ENCODE peak calls at places on chromosomes 7 and 10, in six cellular contexts. Y is endothelial cell of umbilical vein, K is GM23248, A is HCT116, E is GM12878, Q is GM23338. D is an unnamed sample.
A peak's percentile ranks its signal among the peaks of the same experiment; 100 is the strongest.

GRCh38 chr7:71694678-71695077 is 562.7 kb downstream of the GALNT17 start:
- DNase-seq in K (no peak), Y (no peak), E (no peak), Q (no peak), A (no peak), D (no peak)

GRCh38 chr7:81161459-81162075 is 242.7 kb upstream of the SEMA3C start:
- DNase-seq in Q (no peak), Y (no peak), A (peak; percentile 75), E (no peak), K (peak; percentile 95), D (peak; percentile 99)

GRCh38 chr10:100043796-100044195 is 34.0 kb upstream of the DNMBP start:
- DNase-seq in Q (no peak), K (peak; percentile 54), A (no peak), E (no peak), Y (peak; percentile 75), D (no peak)

GRCh38 chr10:84588426-84588825 is 260.0 kb downstream of the CCSER2 start:
- DNase-seq in E (no peak), K (no peak), Q (no peak), Y (no peak), A (no peak), D (no peak)

GRCh38 chr7:122304604-122304975 is at the start of gene FEZF1:
- DNase-seq in Y (no peak), Q (peak; percentile 81), A (peak; percentile 53), K (peak; percentile 19), E (no peak), D (no peak)

GRCh38 chr7:94696981-94697670 is 41.2 kb upstream of the SGCE start:
- DNase-seq in Q (no peak), K (peak; percentile 96), A (peak; percentile 61), Y (peak; percentile 90), E (no peak), D (peak; percentile 92)

GRCh38 chr10:108852211-108852610 is 1071.1 kb downstream of the XPNPEP1 start:
- DNase-seq in K (no peak), Y (no peak), A (no peak), E (peak; percentile 57), Q (no peak), D (no peak)

GRCh38 chr7:79434867-79435266 is 18.6 kb downstream of the MAGI2 start:
- DNase-seq in A (no peak), K (no peak), Y (peak; percentile 43), Q (no peak), E (no peak), D (no peak)

GRCh38 chr7:139105037-139105382 is 4.5 kb downstream of the ZC3HAV1 start:
- DNase-seq in Y (no peak), A (no peak), Q (no peak), E (no peak), K (no peak), D (no peak)

GRCh38 chr10:81600185-81600584 is 274.8 kb upstream of the NRG3 start:
- DNase-seq in A (no peak), K (peak; percentile 39), Y (peak; percentile 14), Q (no peak), E (no peak), D (peak; percentile 23)

GRCh38 chr10:88931548-88931947 is 21.0 kb downstream of the ACTA2 start:
- DNase-seq in Y (no peak), E (no peak), Q (no peak), K (no peak), A (no peak), D (peak; percentile 16)

GRCh38 chr10:77165445-77166316 is 471.9 kb downstream of the KCNMA1 start:
- DNase-seq in Q (peak; percentile 89), Y (peak; percentile 77), A (peak; percentile 51), K (peak; percentile 77), E (peak; percentile 24), D (peak; percentile 39)

GRCh38 chr10:48241301-48241700 is 33.2 kb downstream of the FRMPD2 start:
- DNase-seq in Y (no peak), E (no peak), Q (no peak), K (no peak), A (no peak), D (no peak)

GRCh38 chr7:132575336-132575986 is 809 bp downstream of the PLXNA4 start:
- DNase-seq in A (no peak), Y (peak; percentile 71), K (peak; percentile 73), E (no peak), Q (peak; percentile 68), D (peak; percentile 67)

GRCh38 chr7:125358551-125359167 is 429.0 kb upstream of the POT1 start:
- DNase-seq in A (no peak), Y (peak; percentile 10), Q (no peak), K (no peak), E (no peak), D (no peak)

GRCh38 chr10:68095176-68095575 is 14.1 kb upstream of the MYPN start:
- DNase-seq in K (peak; percentile 81), Y (no peak), A (no peak), Q (no peak), E (no peak), D (peak; percentile 85)

GRCh38 chr10:17075975-17076374 is 53.6 kb downstream of the CUBN start:
- DNase-seq in Q (no peak), Y (no peak), K (peak; percentile 51), A (no peak), E (no peak), D (no peak)

GRCh38 chr7:91397099-91397498 is 132.9 kb downstream of the FZD1 start:
- DNase-seq in Y (no peak), E (no peak), A (no peak), K (no peak), Q (no peak), D (peak; percentile 59)

GRCh38 chr7:64871761-64872160 is 31.3 kb upstream of the ZNF273 start:
- DNase-seq in Y (no peak), A (no peak), K (no peak), Q (no peak), E (no peak), D (no peak)

GRCh38 chr7:20790273-20790842 is 3.7 kb upstream of the SP8 start:
- DNase-seq in Y (peak; percentile 22), K (no peak), Q (no peak), A (no peak), E (no peak), D (no peak)
- TF ChIP-seq EZH2 in Y (no peak), K (no peak), Q (peak; percentile 59), A (no peak), E (no peak), D (no peak)

GRCh38 chr10:101236376-101237079 is 7.3 kb upstream of the LBX1 start:
- DNase-seq in K (peak; percentile 73), A (no peak), Q (peak; percentile 81), Y (no peak), E (no peak), D (no peak)

GRCh38 chr10:101238732-101239105 is 9.5 kb upstream of the LBX1 start:
- DNase-seq in A (peak; percentile 18), K (peak; percentile 17), Y (no peak), Q (peak; percentile 63), E (no peak), D (no peak)

GRCh38 chr10:101237908-101238731 is 8.9 kb upstream of the LBX1 start:
- DNase-seq in A (no peak), K (no peak), E (no peak), Q (no peak), Y (no peak), D (no peak)

GRCh38 chr10:101235766-101236165 is 6.5 kb upstream of the LBX1 start:
- DNase-seq in Q (peak; percentile 77), E (no peak), K (no peak), Y (no peak), A (no peak), D (no peak)

DNA sequence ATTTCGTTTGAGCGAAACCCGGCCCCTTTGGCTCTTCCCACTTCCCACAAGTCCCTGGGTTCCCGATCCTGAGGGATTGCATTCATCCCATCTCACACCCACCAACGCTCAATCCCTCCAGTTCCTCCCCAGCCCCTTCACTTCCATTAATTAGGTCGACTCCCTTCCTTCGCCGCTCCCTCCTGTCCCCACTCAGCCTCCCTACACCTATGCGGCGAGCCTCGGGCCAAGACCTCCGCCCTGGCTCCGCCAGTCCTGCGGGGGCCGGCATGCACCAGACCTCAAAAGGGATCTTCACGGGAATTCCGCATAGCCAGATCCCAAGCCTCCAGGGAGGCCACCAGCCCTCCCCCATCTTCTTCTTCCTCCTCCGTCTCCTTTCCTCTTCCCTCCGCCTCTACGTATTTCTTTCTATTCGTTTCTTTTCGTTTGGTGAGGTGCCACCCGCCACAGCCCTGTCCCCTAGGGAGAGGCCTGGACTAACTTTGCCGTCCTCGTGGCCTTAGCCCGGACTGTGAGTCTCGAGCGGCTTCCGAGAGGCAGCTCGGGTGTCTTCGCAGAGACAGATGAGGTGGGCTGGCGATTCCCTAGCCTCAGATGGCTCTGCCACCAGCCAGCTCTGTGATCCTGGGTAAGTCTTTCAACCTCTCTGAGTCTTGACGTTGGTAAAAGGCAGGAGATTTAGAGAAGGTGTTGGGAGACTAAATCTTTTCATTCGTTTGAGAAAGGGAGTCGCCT is 8.0 kb upstream of the LBX1 start:
- DNase-seq in Y (peak; percentile 35), E (no peak), K (no peak), Q (peak; percentile 79), A (no peak), D (peak; percentile 2)
- TF ChIP-seq EZH2 in Y (peak; percentile 72), E (no peak), K (no peak), Q (peak; percentile 97), A (no peak), D (no peak)

DNA sequence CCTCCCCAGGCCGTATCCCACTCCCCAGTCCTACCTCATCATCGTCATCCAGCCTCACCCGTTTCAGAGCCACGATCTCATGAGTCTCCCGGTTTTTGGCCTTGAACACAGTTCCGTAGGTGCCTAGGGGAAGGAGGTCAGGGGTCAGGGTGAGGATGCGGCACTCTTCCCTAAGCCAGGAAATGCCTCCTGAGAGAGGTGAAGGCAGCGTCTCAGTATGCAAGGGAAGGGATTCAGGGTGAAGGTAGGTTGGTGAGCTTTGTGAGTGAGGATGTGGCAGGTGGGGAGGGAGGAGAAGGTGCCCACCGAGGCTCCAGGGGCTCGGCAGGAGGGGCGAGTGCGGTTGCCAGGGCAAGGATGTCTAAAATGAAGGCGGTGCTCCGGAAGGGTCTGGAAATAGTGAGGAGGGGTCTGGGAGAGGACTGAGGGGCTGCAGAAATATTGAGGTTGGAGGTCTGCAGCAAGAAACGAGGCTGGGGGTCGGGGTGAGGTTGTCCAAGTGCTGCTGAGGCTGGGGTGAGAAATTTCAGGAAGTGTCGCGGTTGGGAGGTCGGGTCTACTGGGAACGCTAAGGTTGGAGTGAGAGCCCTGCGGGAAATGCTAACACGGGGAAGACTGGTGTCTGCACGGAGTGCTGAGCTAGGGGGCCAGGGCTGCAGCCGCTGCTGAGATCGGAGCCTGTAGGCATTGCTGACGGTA is 510 bp downstream of the CDK5 start:
- DNase-seq in E (no peak), A (no peak), Y (no peak), K (no peak), Q (peak; percentile 43), D (no peak)
- TF ChIP-seq EZH2 in E (no peak), A (no peak), Y (no peak), K (no peak), Q (no peak), D (no peak)

DNA sequence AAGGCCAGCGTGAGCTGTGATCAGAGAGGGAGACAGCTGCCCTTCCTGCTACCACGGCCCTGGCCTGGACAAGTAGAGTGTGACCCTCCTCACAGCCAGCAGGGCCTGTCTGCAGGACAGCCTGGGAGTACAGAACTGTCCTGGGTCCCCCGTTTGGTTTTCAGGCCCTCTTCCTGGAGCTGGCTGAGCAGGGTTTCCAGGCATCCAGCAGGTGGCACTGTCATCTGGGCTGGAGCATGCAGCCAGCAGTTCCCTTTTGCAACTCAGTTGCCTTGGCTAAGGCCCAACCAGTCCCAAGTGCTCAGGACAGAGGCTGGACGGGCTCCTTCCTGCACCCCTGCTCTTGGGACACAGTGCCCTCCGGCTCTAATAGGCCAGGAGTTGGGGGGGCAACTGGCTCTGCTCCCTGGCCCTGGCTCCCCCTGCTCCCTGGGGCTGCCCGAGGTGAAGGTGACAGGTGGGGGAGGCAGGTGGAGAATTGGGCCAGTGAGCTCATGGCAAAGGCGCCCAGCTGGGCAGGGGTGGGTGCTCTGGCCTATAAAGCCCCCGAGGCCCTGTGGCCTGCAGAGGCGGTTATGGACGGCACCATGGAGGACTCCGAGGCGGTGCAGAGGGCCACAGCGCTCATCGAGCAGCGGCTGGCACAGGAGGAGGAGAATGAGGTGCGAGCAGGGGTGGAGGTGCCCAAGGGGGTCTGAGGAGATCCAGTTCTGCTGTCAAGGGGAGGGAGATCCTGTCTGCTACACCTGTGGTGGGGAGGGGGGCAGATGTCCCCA is at the start of gene ANKRD2:
- DNase-seq in A (peak; percentile 59), E (no peak), Y (peak; percentile 66), K (peak; percentile 86), Q (peak; percentile 92), D (peak; percentile 49)
- TF ChIP-seq EZH2 in A (no peak), E (no peak), Y (no peak), K (no peak), Q (no peak), D (no peak)

D was measured in astrocyte.